ENCODE peak calls at places on chromosomes 13 and 19, in nine cellular contexts. R is GM23248, G is HCT116, X is cardiac muscle cell, K is lower leg skin, W is astrocyte of the spinal cord, H is vagina, V is transverse colon, L is sigmoid colon. F is an unnamed sample.

GRCh38 chr13:109249780-109250528 is 536.4 kb downstream of the IRS2 start:
- DNase-seq in V (no peak), G (peak), H (no peak), K (no peak), L (no peak), R (no peak), X (no peak), W (no peak), F (no peak)

GRCh38 chr13:30145709-30146367 is 161.5 kb downstream of the KATNAL1 start:
- DNase-seq in G (no peak), W (no peak), X (no peak), V (no peak), L (no peak), K (no peak), R (no peak), H (no peak), F (no peak)

GRCh38 chr19:46634656-46635218 is 1.3 kb downstream of the GNG8 start:
- DNase-seq in L (no peak), H (no peak), K (no peak), V (no peak), R (no peak), X (no peak), W (no peak), G (no peak), F (no peak)

GRCh38 chr13:21625366-21625765 is 21.4 kb upstream of the MICU2 start:
- DNase-seq in G (peak), K (no peak), V (peak), L (no peak), H (no peak), W (peak), X (peak), R (peak), F (no peak)

GRCh38 chr19:42076375-42076944 is 494 bp downstream of the ZNF574 start:
- DNase-seq in H (no peak), W (no peak), K (peak), X (no peak), V (peak), R (no peak), G (no peak), L (no peak), F (no peak)

GRCh38 chr19:33569822-33570221 is 48.2 kb upstream of the PEPD start:
- DNase-seq in V (no peak), K (no peak), L (no peak), H (no peak), X (no peak), W (no peak), G (no peak), R (no peak), F (no peak)

GRCh38 chr19:49110567-49110966 is 3.6 kb upstream of the LIN7B start:
- DNase-seq in R (peak), H (no peak), K (no peak), V (no peak), X (no peak), L (no peak), G (no peak), W (peak), F (no peak)

GRCh38 chr13:63481334-63481733 is 2065.7 kb upstream of the PCDH20 start:
- DNase-seq in H (no peak), K (no peak), W (peak), V (no peak), L (no peak), R (no peak), X (peak), G (no peak), F (no peak)

GRCh38 chr19:29727906-29728305 is 12.8 kb upstream of the C19orf12 start:
- DNase-seq in V (no peak), R (no peak), X (no peak), W (no peak), K (no peak), L (no peak), G (no peak), H (no peak), F (no peak)

GRCh38 chr13:24668955-24669354 is 11.3 kb upstream of the ATP12A start:
- DNase-seq in R (peak), H (no peak), W (no peak), X (no peak), G (no peak), V (peak), K (peak), L (no peak), F (no peak)

GRCh38 chr13:69331245-69331644 is 776.4 kb upstream of the ATXN8OS start:
- DNase-seq in K (no peak), H (no peak), L (no peak), V (no peak), X (no peak), R (no peak), G (no peak), W (no peak), F (no peak)

GRCh38 chr13:34522818-34523217 is 419.3 kb upstream of the NBEA start:
- DNase-seq in R (no peak), X (no peak), V (no peak), G (no peak), K (no peak), W (peak), L (no peak), H (no peak), F (no peak)
- H3K4me3 ChIP-seq in R (no peak), X (no peak), V (no peak), G (no peak), K (no peak), W (no peak), L (no peak), H (no peak), F (no peak)

GRCh38 chr13:49627831-49628652 is at the start of gene ARL11:
- DNase-seq in X (no peak), G (no peak), R (no peak), V (peak), L (peak), W (no peak), K (peak), H (no peak), F (no peak)

GRCh38 chr13:49630580-49630979 is 2.3 kb downstream of the ARL11 start:
- DNase-seq in W (no peak), V (no peak), L (no peak), H (no peak), R (no peak), K (no peak), X (no peak), G (no peak), F (no peak)

GRCh38 chr13:49629947-49630346 is 1.6 kb downstream of the ARL11 start:
- DNase-seq in L (no peak), K (no peak), H (no peak), X (no peak), G (no peak), V (no peak), W (no peak), R (no peak), F (no peak)

GRCh38 chr13:49632156-49632555 is 3.8 kb downstream of the ARL11 start:
- DNase-seq in W (no peak), G (no peak), L (no peak), X (no peak), K (no peak), V (no peak), H (no peak), R (no peak), F (no peak)

GRCh38 chr13:49629196-49629938 is 1.1 kb downstream of the ARL11 start:
- DNase-seq in G (no peak), W (no peak), K (no peak), X (no peak), H (no peak), L (no peak), R (no peak), V (no peak), F (no peak)
- H3K4me3 ChIP-seq in G (no peak), W (no peak), K (no peak), X (no peak), H (no peak), L (no peak), R (no peak), V (no peak), F (no peak)

GRCh38 chr19:310141-310651 is 19.0 kb upstream of the PLPP2 start:
- DNase-seq in X (no peak), R (no peak), L (peak), K (peak), G (no peak), H (no peak), V (no peak), W (peak), F (no peak)
- H3K4me3 ChIP-seq in X (no peak), R (no peak), L (peak), K (no peak), G (no peak), H (peak), V (no peak), W (peak), F (no peak)

DNA sequence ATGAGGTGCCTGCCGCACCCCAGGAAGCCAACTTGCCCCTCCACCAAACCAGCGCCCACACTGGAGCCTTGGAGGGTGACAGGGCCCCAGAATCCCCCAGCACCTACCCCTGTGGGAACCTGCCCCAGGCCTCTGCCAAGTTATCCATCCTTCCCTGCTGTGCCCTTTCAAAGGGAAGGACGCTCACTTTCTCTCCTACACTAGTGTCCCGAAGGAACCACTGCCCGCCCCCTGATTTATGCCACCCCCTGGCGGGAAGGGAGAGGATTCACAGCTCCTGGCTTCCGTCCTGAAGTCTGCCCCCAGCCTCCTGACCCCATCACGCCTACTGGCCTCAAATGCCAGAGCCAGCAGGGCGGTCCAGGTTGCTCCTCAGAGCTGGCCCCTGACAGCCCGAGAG is 1.4 kb downstream of the EVI5L start:
- DNase-seq in G (peak), V (peak), L (no peak), H (no peak), K (no peak), R (peak), W (no peak), X (peak), F (no peak)
- H3K4me3 ChIP-seq in G (peak), V (no peak), L (no peak), H (no peak), K (no peak), R (no peak), W (no peak), X (no peak), F (no peak)

DNA sequence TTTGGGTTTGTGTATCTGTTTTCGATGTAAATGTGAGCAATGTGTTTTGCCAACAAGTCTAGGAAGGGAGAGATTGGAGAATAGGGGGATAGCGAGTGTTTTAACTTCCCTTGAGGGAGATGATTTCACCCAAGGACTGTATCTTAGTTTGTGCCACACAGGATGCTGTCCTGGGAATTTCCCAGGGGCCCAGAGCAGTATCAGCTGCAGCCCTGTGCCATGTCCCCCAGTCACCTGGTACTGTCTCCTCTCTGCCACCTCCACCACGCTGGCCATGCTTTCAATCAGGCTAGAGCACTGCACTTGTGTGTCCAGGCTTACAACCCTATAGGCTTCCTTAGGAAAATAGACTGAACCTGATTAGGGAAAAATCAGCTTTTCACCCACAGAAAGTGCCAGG is 40.1 kb upstream of the CLDN10 start:
- DNase-seq in X (no peak), H (no peak), V (no peak), L (no peak), W (no peak), K (no peak), R (no peak), G (no peak), F (no peak)
- H3K4me3 ChIP-seq in X (no peak), H (no peak), V (no peak), L (no peak), W (no peak), K (no peak), R (no peak), G (no peak), F (no peak)

GRCh38 chr13:27139565-27139964 is 32.0 kb downstream of the USP12 start:
- DNase-seq in H (no peak), K (no peak), R (no peak), L (no peak), V (no peak), G (no peak), W (no peak), X (no peak), F (no peak)

GRCh38 chr13:27137759-27138158 is 33.9 kb downstream of the USP12 start:
- DNase-seq in H (no peak), K (no peak), W (no peak), L (no peak), R (no peak), V (no peak), G (no peak), X (no peak), F (no peak)

GRCh38 chr13:27140060-27140459 is 31.6 kb downstream of the USP12 start:
- DNase-seq in W (no peak), K (no peak), H (no peak), X (no peak), L (no peak), G (no peak), V (no peak), R (no peak), F (no peak)

GRCh38 chr13:27138457-27139093 is 33.0 kb downstream of the USP12 start:
- DNase-seq in X (no peak), K (no peak), R (no peak), G (no peak), V (no peak), W (no peak), H (no peak), L (no peak), F (no peak)

GRCh38 chr13:27141746-27142145 is 29.9 kb downstream of the USP12 start:
- DNase-seq in G (no peak), W (no peak), X (no peak), K (no peak), R (no peak), H (no peak), V (no peak), L (no peak), F (no peak)
- H3K4me3 ChIP-seq in G (no peak), W (no peak), X (no peak), K (no peak), R (no peak), H (no peak), V (no peak), L (no peak), F (no peak)

GRCh38 chr19:10815969-10816635 is 19.9 kb downstream of the TMED1 start:
- DNase-seq in H (no peak), G (no peak), V (no peak), L (no peak), W (no peak), X (no peak), R (peak), K (no peak), F (no peak)
- H3K4me3 ChIP-seq in H (peak), G (no peak), V (peak), L (peak), W (peak), X (no peak), R (peak), K (no peak), F (peak)